ENCODE peak calls at places on chromosomes 16 and 17, in four cellular contexts. K, E, Y and W are unnamed samples.

GRCh38 chr17:40980594-40980993 is 3.5 kb downstream of the KRT40 start:
- DNase-seq in Y (no peak), E (peak; percentile 44), K (peak; percentile 3), W (no peak)

GRCh38 chr17:58415371-58416055 is 1.8 kb downstream of the RNF43 start:
- DNase-seq in Y (no peak), K (no peak), E (no peak), W (peak; percentile 22)

GRCh38 chr16:89090669-89091426 is 2.8 kb upstream of the ACSF3 start:
- DNase-seq in E (no peak), Y (no peak), K (no peak), W (no peak)

GRCh38 chr16:75377971-75378386 is 55.3 kb downstream of the CFDP1 start:
- DNase-seq in Y (no peak), E (peak; percentile 98), K (peak; percentile 5), W (peak; percentile 28)

GRCh38 chr16:68380348-68380670 is 68.0 kb downstream of the SMPD3 start:
- DNase-seq in K (no peak), Y (no peak), E (no peak), W (no peak)

GRCh38 chr16:57619606-57620315 is 8.7 kb upstream of the ADGRG1 start:
- DNase-seq in K (no peak), Y (no peak), E (no peak), W (no peak)

GRCh38 chr16:51431517-51432241 is 280.6 kb upstream of the SALL1 start:
- DNase-seq in Y (no peak), K (no peak), E (peak; percentile 99), W (no peak)

GRCh38 chr17:28720247-28720996 is 637 bp downstream of the RPL23A start:
- DNase-seq in Y (peak; percentile 33), E (no peak), K (no peak), W (no peak)

GRCh38 chr17:44007346-44008204 is 3.2 kb downstream of the NAGS start:
- DNase-seq in K (no peak), E (peak; percentile 54), Y (no peak), W (no peak)

GRCh38 chr16:23700509-23700908 is 12.5 kb downstream of the ERN2 start:
- DNase-seq in E (no peak), K (no peak), Y (no peak), W (no peak)